ENCODE peak calls at places on chromosomes 11 and 22, in nine cellular contexts. One of them, this sample, is unnamed.

GRCh38 chr11:97019305-97019704 is 629.5 kb downstream of the JRKL start:
- DNase-seq in cardiac muscle cell: no peak
- DNase-seq in BE2C: no peak
- DNase-seq in fibroblast of mammary gland: no peak
- DNase-seq in RWPE1: no peak
- DNase-seq in retinal pigment epithelial cell: no peak
- DNase-seq in endothelial cell: no peak
- DNase-seq in heart right ventricle: no peak
- DNase-seq in heart left ventricle: no peak
- DNase-seq in this sample: no peak

GRCh38 chr11:36326524-36327419 is 30.7 kb downstream of the PRR5L start:
- DNase-seq in RWPE1: no peak
- DNase-seq in cardiac muscle cell: no peak
- DNase-seq in endothelial cell: no peak
- DNase-seq in retinal pigment epithelial cell: no peak
- DNase-seq in heart right ventricle: no peak
- DNase-seq in heart left ventricle: no peak
- DNase-seq in fibroblast of mammary gland: no peak
- DNase-seq in BE2C: no peak
- DNase-seq in this sample: no peak

GRCh38 chr11:35427158-35427557 is 7.8 kb upstream of the SLC1A2 start:
- DNase-seq in RWPE1: no peak
- DNase-seq in heart right ventricle: no peak
- DNase-seq in BE2C: no peak
- DNase-seq in heart left ventricle: no peak
- DNase-seq in cardiac muscle cell: no peak
- DNase-seq in endothelial cell: no peak
- DNase-seq in fibroblast of mammary gland: peak
- DNase-seq in retinal pigment epithelial cell: no peak
- DNase-seq in this sample: peak

GRCh38 chr11:105092255-105093239 is 47.0 kb downstream of the CARD18 start:
- DNase-seq in endothelial cell: no peak
- DNase-seq in RWPE1: peak
- DNase-seq in cardiac muscle cell: no peak
- DNase-seq in BE2C: no peak
- DNase-seq in fibroblast of mammary gland: peak
- DNase-seq in heart right ventricle: no peak
- DNase-seq in heart left ventricle: no peak
- DNase-seq in retinal pigment epithelial cell: no peak
- DNase-seq in this sample: peak

GRCh38 chr11:44445500-44446340 is 119.7 kb upstream of the CD82 start:
- DNase-seq in retinal pigment epithelial cell: no peak
- DNase-seq in heart left ventricle: no peak
- DNase-seq in heart right ventricle: no peak
- DNase-seq in fibroblast of mammary gland: no peak
- DNase-seq in endothelial cell: no peak
- DNase-seq in BE2C: no peak
- DNase-seq in cardiac muscle cell: no peak
- DNase-seq in RWPE1: peak
- DNase-seq in this sample: peak

GRCh38 chr11:130020323-130020722 is 17.7 kb upstream of the PRDM10 start:
- DNase-seq in heart right ventricle: no peak
- DNase-seq in heart left ventricle: no peak
- DNase-seq in BE2C: no peak
- DNase-seq in endothelial cell: no peak
- DNase-seq in retinal pigment epithelial cell: no peak
- DNase-seq in fibroblast of mammary gland: no peak
- DNase-seq in cardiac muscle cell: no peak
- DNase-seq in RWPE1: no peak
- DNase-seq in this sample: no peak

GRCh38 chr22:18110944-18111758 is 542 bp downstream of the TUBA8 start:
- DNase-seq in BE2C: no peak
- DNase-seq in heart right ventricle: no peak
- DNase-seq in RWPE1: no peak
- DNase-seq in endothelial cell: no peak
- DNase-seq in cardiac muscle cell: no peak
- DNase-seq in retinal pigment epithelial cell: no peak
- DNase-seq in fibroblast of mammary gland: no peak
- DNase-seq in heart left ventricle: no peak
- DNase-seq in this sample: no peak

GRCh38 chr22:37627545-37627944 is 11.9 kb upstream of the SH3BP1 start:
- DNase-seq in heart right ventricle: no peak
- DNase-seq in cardiac muscle cell: no peak
- DNase-seq in retinal pigment epithelial cell: no peak
- DNase-seq in RWPE1: no peak
- DNase-seq in endothelial cell: no peak
- DNase-seq in fibroblast of mammary gland: no peak
- DNase-seq in BE2C: no peak
- DNase-seq in heart left ventricle: peak
- DNase-seq in this sample: no peak

GRCh38 chr22:37259540-37260029 is 15.5 kb upstream of the RAC2 start:
- DNase-seq in RWPE1: peak
- DNase-seq in endothelial cell: peak
- DNase-seq in retinal pigment epithelial cell: no peak
- DNase-seq in heart left ventricle: no peak
- DNase-seq in cardiac muscle cell: peak
- DNase-seq in heart right ventricle: no peak
- DNase-seq in BE2C: peak
- DNase-seq in fibroblast of mammary gland: peak
- DNase-seq in this sample: peak

GRCh38 chr11:34238966-34239365 is 118.8 kb downstream of the ABTB2 start:
- DNase-seq in BE2C: no peak
- DNase-seq in heart left ventricle: no peak
- DNase-seq in retinal pigment epithelial cell: no peak
- DNase-seq in RWPE1: no peak
- DNase-seq in endothelial cell: no peak
- DNase-seq in fibroblast of mammary gland: no peak
- DNase-seq in cardiac muscle cell: no peak
- DNase-seq in heart right ventricle: no peak
- DNase-seq in this sample: no peak

GRCh38 chr11:96123301-96123700 is 199.4 kb upstream of the MTMR2 start:
- DNase-seq in endothelial cell: no peak
- DNase-seq in cardiac muscle cell: no peak
- DNase-seq in fibroblast of mammary gland: no peak
- DNase-seq in RWPE1: no peak
- DNase-seq in heart left ventricle: no peak
- DNase-seq in BE2C: no peak
- DNase-seq in retinal pigment epithelial cell: no peak
- DNase-seq in heart right ventricle: no peak
- DNase-seq in this sample: no peak

GRCh38 chr11:116515666-116516184 is 257.1 kb downstream of the BUD13 start:
- DNase-seq in RWPE1: no peak
- DNase-seq in endothelial cell: no peak
- DNase-seq in heart left ventricle: no peak
- DNase-seq in cardiac muscle cell: no peak
- DNase-seq in BE2C: peak
- DNase-seq in retinal pigment epithelial cell: no peak
- DNase-seq in heart right ventricle: no peak
- DNase-seq in fibroblast of mammary gland: no peak
- DNase-seq in this sample: no peak

GRCh38 chr11:17748761-17749721 is 14.5 kb downstream of the KCNC1 start:
- DNase-seq in retinal pigment epithelial cell: no peak
- DNase-seq in cardiac muscle cell: no peak
- DNase-seq in RWPE1: no peak
- DNase-seq in heart right ventricle: no peak
- DNase-seq in endothelial cell: no peak
- DNase-seq in fibroblast of mammary gland: no peak
- DNase-seq in heart left ventricle: peak
- DNase-seq in BE2C: no peak
- DNase-seq in this sample: no peak

GRCh38 chr11:303359-303758 is 4.0 kb upstream of the IFITM5 start:
- DNase-seq in RWPE1: no peak
- DNase-seq in fibroblast of mammary gland: no peak
- DNase-seq in heart right ventricle: no peak
- DNase-seq in heart left ventricle: no peak
- DNase-seq in BE2C: no peak
- DNase-seq in endothelial cell: no peak
- DNase-seq in retinal pigment epithelial cell: no peak
- DNase-seq in cardiac muscle cell: no peak
- DNase-seq in this sample: no peak

GRCh38 chr11:96228472-96228871 is 114.5 kb downstream of the MAML2 start:
- DNase-seq in RWPE1: peak
- DNase-seq in cardiac muscle cell: no peak
- DNase-seq in retinal pigment epithelial cell: peak
- DNase-seq in heart left ventricle: peak
- DNase-seq in endothelial cell: no peak
- DNase-seq in heart right ventricle: peak
- DNase-seq in BE2C: peak
- DNase-seq in fibroblast of mammary gland: peak
- DNase-seq in this sample: peak

GRCh38 chr22:29056472-29056871 is 5.2 kb downstream of the C22orf31 start:
- DNase-seq in RWPE1: no peak
- DNase-seq in heart left ventricle: no peak
- DNase-seq in heart right ventricle: no peak
- DNase-seq in fibroblast of mammary gland: no peak
- DNase-seq in retinal pigment epithelial cell: no peak
- DNase-seq in endothelial cell: no peak
- DNase-seq in cardiac muscle cell: no peak
- DNase-seq in BE2C: no peak
- DNase-seq in this sample: no peak

GRCh38 chr11:111582881-111583280 is 19.4 kb upstream of the SIK2 start:
- DNase-seq in endothelial cell: no peak
- DNase-seq in fibroblast of mammary gland: no peak
- DNase-seq in RWPE1: no peak
- DNase-seq in retinal pigment epithelial cell: no peak
- DNase-seq in cardiac muscle cell: no peak
- DNase-seq in heart right ventricle: no peak
- DNase-seq in heart left ventricle: no peak
- DNase-seq in BE2C: no peak
- DNase-seq in this sample: no peak

GRCh38 chr22:50498322-50498861 is 9.1 kb downstream of the LMF2 start:
- DNase-seq in fibroblast of mammary gland: peak
- DNase-seq in BE2C: peak
- DNase-seq in heart left ventricle: no peak
- DNase-seq in retinal pigment epithelial cell: no peak
- DNase-seq in cardiac muscle cell: peak
- DNase-seq in heart right ventricle: peak
- DNase-seq in RWPE1: no peak
- DNase-seq in endothelial cell: peak
- DNase-seq in this sample: peak

GRCh38 chr11:115298613-115299012 is 205.6 kb downstream of the CADM1 start:
- DNase-seq in heart left ventricle: peak
- DNase-seq in BE2C: no peak
- DNase-seq in cardiac muscle cell: no peak
- DNase-seq in fibroblast of mammary gland: no peak
- DNase-seq in endothelial cell: no peak
- DNase-seq in retinal pigment epithelial cell: no peak
- DNase-seq in RWPE1: no peak
- DNase-seq in heart right ventricle: peak
- DNase-seq in this sample: no peak

DNA sequence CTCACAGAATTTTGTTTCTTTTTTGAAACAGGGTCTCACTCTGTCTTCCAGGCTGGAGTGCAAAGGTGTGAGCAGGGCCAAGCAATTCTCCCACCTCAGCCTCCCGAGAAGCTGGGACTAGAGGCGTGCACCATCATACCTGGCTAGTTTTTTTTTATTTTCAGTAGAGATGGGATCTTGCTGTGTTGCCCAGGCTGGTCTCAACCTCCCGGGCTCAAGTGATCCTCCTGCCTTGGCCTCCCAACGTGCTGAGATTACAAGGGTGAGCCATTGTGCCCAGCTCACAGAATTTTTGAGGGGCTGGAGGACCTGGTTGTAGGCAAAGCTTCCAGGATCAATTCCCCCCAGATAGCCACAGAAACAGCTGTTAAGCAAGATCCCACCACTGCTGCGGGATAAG is 47.1 kb upstream of the RBFOX2 start:
- DNase-seq in cardiac muscle cell: no peak
- DNase-seq in heart right ventricle: no peak
- DNase-seq in RWPE1: no peak
- DNase-seq in heart left ventricle: no peak
- DNase-seq in fibroblast of mammary gland: no peak
- DNase-seq in endothelial cell: no peak
- DNase-seq in retinal pigment epithelial cell: no peak
- DNase-seq in BE2C: no peak
- DNase-seq in this sample: no peak
- TF ChIP-seq CTCF in cardiac muscle cell: no peak
- TF ChIP-seq CTCF in heart right ventricle: no peak
- TF ChIP-seq CTCF in RWPE1: no peak
- TF ChIP-seq CTCF in heart left ventricle: no peak
- TF ChIP-seq CTCF in fibroblast of mammary gland: no peak
- TF ChIP-seq CTCF in endothelial cell: no peak
- TF ChIP-seq CTCF in retinal pigment epithelial cell: no peak
- TF ChIP-seq CTCF in BE2C: no peak
- TF ChIP-seq CTCF in this sample: no peak

GRCh38 chr11:134275534-134276395 is at the start of gene GLB1L3:
- DNase-seq in retinal pigment epithelial cell: no peak
- DNase-seq in heart left ventricle: no peak
- DNase-seq in fibroblast of mammary gland: no peak
- DNase-seq in RWPE1: peak
- DNase-seq in BE2C: peak
- DNase-seq in endothelial cell: peak
- DNase-seq in cardiac muscle cell: peak
- DNase-seq in heart right ventricle: no peak
- DNase-seq in this sample: no peak
- TF ChIP-seq CTCF in retinal pigment epithelial cell: peak
- TF ChIP-seq CTCF in heart left ventricle: no peak
- TF ChIP-seq CTCF in fibroblast of mammary gland: peak
- TF ChIP-seq CTCF in RWPE1: peak
- TF ChIP-seq CTCF in BE2C: peak
- TF ChIP-seq CTCF in endothelial cell: peak
- TF ChIP-seq CTCF in cardiac muscle cell: peak
- TF ChIP-seq CTCF in heart right ventricle: no peak
- TF ChIP-seq CTCF in this sample: no peak

DNA sequence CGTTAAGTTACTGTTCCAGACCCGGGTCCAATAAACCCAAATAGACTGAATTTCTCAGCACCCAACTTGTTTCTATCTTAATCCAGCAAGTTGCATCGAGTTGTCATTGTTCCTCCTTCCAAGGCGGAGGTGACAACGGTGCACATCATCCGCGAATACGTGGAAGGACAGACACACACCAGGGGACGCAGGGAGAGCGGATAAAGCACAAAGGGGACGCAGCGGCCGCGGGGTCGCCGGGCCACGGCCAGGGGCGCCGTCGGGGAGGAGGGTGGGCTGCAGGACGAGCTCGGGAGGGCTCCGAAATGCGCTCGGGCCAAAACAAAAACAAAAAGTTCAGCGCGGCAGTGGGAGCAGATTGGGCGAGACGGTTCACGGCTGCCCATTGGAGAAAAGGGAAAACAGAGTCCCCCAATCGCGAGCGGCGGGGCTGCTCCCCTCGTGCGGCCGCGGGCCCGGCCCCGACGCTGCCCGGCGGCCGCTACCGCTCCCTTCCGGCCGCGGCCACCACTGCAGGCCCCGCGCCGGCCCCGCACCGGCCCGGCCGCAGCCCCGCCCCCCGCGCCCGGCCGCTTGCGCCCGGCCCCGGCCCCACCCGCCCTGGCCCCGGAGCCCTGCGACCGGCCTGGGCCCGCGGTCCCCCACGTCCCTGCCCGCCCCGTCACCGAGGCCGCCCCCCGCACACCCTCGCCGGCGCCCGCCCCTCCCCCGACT is 518 bp downstream of the KMT5B start:
- DNase-seq in cardiac muscle cell: peak
- DNase-seq in fibroblast of mammary gland: peak
- DNase-seq in heart right ventricle: peak
- DNase-seq in retinal pigment epithelial cell: no peak
- DNase-seq in endothelial cell: peak
- DNase-seq in BE2C: peak
- DNase-seq in RWPE1: peak
- DNase-seq in heart left ventricle: peak
- DNase-seq in this sample: peak
- TF ChIP-seq CTCF in cardiac muscle cell: no peak
- TF ChIP-seq CTCF in fibroblast of mammary gland: no peak
- TF ChIP-seq CTCF in heart right ventricle: peak
- TF ChIP-seq CTCF in retinal pigment epithelial cell: peak
- TF ChIP-seq CTCF in endothelial cell: peak
- TF ChIP-seq CTCF in BE2C: peak
- TF ChIP-seq CTCF in RWPE1: peak
- TF ChIP-seq CTCF in heart left ventricle: no peak
- TF ChIP-seq CTCF in this sample: no peak

GRCh38 chr11:55726715-55727324 is 46.4 kb upstream of the OR5D13 start:
- DNase-seq in RWPE1: no peak
- DNase-seq in cardiac muscle cell: no peak
- DNase-seq in endothelial cell: no peak
- DNase-seq in heart right ventricle: no peak
- DNase-seq in BE2C: peak
- DNase-seq in retinal pigment epithelial cell: no peak
- DNase-seq in fibroblast of mammary gland: no peak
- DNase-seq in heart left ventricle: no peak
- DNase-seq in this sample: no peak
- TF ChIP-seq CTCF in RWPE1: no peak
- TF ChIP-seq CTCF in cardiac muscle cell: no peak
- TF ChIP-seq CTCF in endothelial cell: peak
- TF ChIP-seq CTCF in heart right ventricle: no peak
- TF ChIP-seq CTCF in BE2C: peak
- TF ChIP-seq CTCF in retinal pigment epithelial cell: no peak
- TF ChIP-seq CTCF in fibroblast of mammary gland: no peak
- TF ChIP-seq CTCF in heart left ventricle: no peak
- TF ChIP-seq CTCF in this sample: no peak

This sample was measured in MCF 10A.